ENCODE peak calls at places on chromosomes 6 and 20, in ten cellular contexts. One of them, this sample, is unnamed.

GRCh38 chr6:156781882-156782631 is 4.9 kb downstream of the ARID1B start:
- DNase-seq in uterus: no peak
- DNase-seq in A549: no peak
- DNase-seq in breast epithelium: no peak
- DNase-seq in transverse colon: no peak
- DNase-seq in tibial nerve: no peak
- DNase-seq in suprapubic skin: no peak
- DNase-seq in adrenal gland: no peak
- DNase-seq in heart left ventricle: no peak
- DNase-seq in IMR-90: no peak
- DNase-seq in this sample: no peak

GRCh38 chr6:106360410-106360988 is at the start of gene CRYBG1:
- DNase-seq in uterus: peak
- DNase-seq in A549: peak
- DNase-seq in breast epithelium: peak
- DNase-seq in transverse colon: peak
- DNase-seq in tibial nerve: peak
- DNase-seq in suprapubic skin: peak
- DNase-seq in adrenal gland: peak
- DNase-seq in heart left ventricle: peak
- DNase-seq in IMR-90: no peak
- DNase-seq in this sample: peak

GRCh38 chr6:156379946-156380707 is 397.1 kb upstream of the ARID1B start:
- DNase-seq in uterus: no peak
- DNase-seq in A549: no peak
- DNase-seq in breast epithelium: no peak
- DNase-seq in transverse colon: no peak
- DNase-seq in tibial nerve: no peak
- DNase-seq in suprapubic skin: no peak
- DNase-seq in adrenal gland: peak
- DNase-seq in heart left ventricle: no peak
- DNase-seq in IMR-90: peak
- DNase-seq in this sample: no peak

GRCh38 chr20:1302578-1303541 is 26.1 kb downstream of the SDCBP2 start:
- DNase-seq in uterus: no peak
- DNase-seq in A549: no peak
- DNase-seq in breast epithelium: no peak
- DNase-seq in transverse colon: no peak
- DNase-seq in tibial nerve: no peak
- DNase-seq in suprapubic skin: no peak
- DNase-seq in adrenal gland: no peak
- DNase-seq in heart left ventricle: peak
- DNase-seq in IMR-90: no peak
- DNase-seq in this sample: no peak

GRCh38 chr6:87916446-87916845 is 131.2 kb upstream of the SPACA1 start:
- DNase-seq in uterus: no peak
- DNase-seq in A549: no peak
- DNase-seq in breast epithelium: no peak
- DNase-seq in transverse colon: no peak
- DNase-seq in tibial nerve: no peak
- DNase-seq in suprapubic skin: no peak
- DNase-seq in adrenal gland: no peak
- DNase-seq in heart left ventricle: no peak
- DNase-seq in IMR-90: no peak
- DNase-seq in this sample: no peak

GRCh38 chr6:126661646-126662045 is 321.7 kb downstream of the CENPW start:
- DNase-seq in uterus: no peak
- DNase-seq in A549: peak
- DNase-seq in breast epithelium: no peak
- DNase-seq in transverse colon: no peak
- DNase-seq in tibial nerve: no peak
- DNase-seq in suprapubic skin: no peak
- DNase-seq in adrenal gland: no peak
- DNase-seq in heart left ventricle: no peak
- DNase-seq in IMR-90: peak
- DNase-seq in this sample: no peak

GRCh38 chr6:105488521-105489212 is 85.8 kb upstream of the PREP start:
- DNase-seq in uterus: no peak
- DNase-seq in A549: no peak
- DNase-seq in breast epithelium: no peak
- DNase-seq in transverse colon: no peak
- DNase-seq in tibial nerve: no peak
- DNase-seq in suprapubic skin: no peak
- DNase-seq in adrenal gland: no peak
- DNase-seq in heart left ventricle: no peak
- DNase-seq in IMR-90: peak
- DNase-seq in this sample: no peak

GRCh38 chr20:52340036-52340634 is 148.6 kb upstream of the ZFP64 start:
- DNase-seq in uterus: no peak
- DNase-seq in A549: peak
- DNase-seq in breast epithelium: no peak
- DNase-seq in transverse colon: no peak
- DNase-seq in tibial nerve: no peak
- DNase-seq in suprapubic skin: no peak
- DNase-seq in adrenal gland: no peak
- DNase-seq in heart left ventricle: no peak
- DNase-seq in IMR-90: no peak
- DNase-seq in this sample: no peak

GRCh38 chr20:37565134-37565811 is 37.6 kb upstream of the BLCAP start:
- DNase-seq in uterus: no peak
- DNase-seq in A549: no peak
- DNase-seq in breast epithelium: no peak
- DNase-seq in transverse colon: no peak
- DNase-seq in tibial nerve: no peak
- DNase-seq in suprapubic skin: peak
- DNase-seq in adrenal gland: peak
- DNase-seq in heart left ventricle: no peak
- DNase-seq in IMR-90: no peak
- DNase-seq in this sample: no peak

GRCh38 chr20:37564388-37565133 is 36.9 kb upstream of the BLCAP start:
- DNase-seq in uterus: peak
- DNase-seq in A549: peak
- DNase-seq in breast epithelium: no peak
- DNase-seq in transverse colon: peak
- DNase-seq in tibial nerve: peak
- DNase-seq in suprapubic skin: peak
- DNase-seq in adrenal gland: peak
- DNase-seq in heart left ventricle: no peak
- DNase-seq in IMR-90: no peak
- DNase-seq in this sample: peak

GRCh38 chr20:37566590-37567330 is 39.1 kb upstream of the BLCAP start:
- DNase-seq in uterus: no peak
- DNase-seq in A549: no peak
- DNase-seq in breast epithelium: no peak
- DNase-seq in transverse colon: no peak
- DNase-seq in tibial nerve: no peak
- DNase-seq in suprapubic skin: peak
- DNase-seq in adrenal gland: peak
- DNase-seq in heart left ventricle: no peak
- DNase-seq in IMR-90: no peak
- DNase-seq in this sample: no peak

GRCh38 chr20:37567671-37568588 is 40.3 kb upstream of the BLCAP start:
- DNase-seq in uterus: no peak
- DNase-seq in A549: no peak
- DNase-seq in breast epithelium: no peak
- DNase-seq in transverse colon: no peak
- DNase-seq in tibial nerve: no peak
- DNase-seq in suprapubic skin: peak
- DNase-seq in adrenal gland: peak
- DNase-seq in heart left ventricle: no peak
- DNase-seq in IMR-90: no peak
- DNase-seq in this sample: peak

GRCh38 chr20:37567331-37567665 is 39.6 kb upstream of the BLCAP start:
- DNase-seq in uterus: no peak
- DNase-seq in A549: no peak
- DNase-seq in breast epithelium: no peak
- DNase-seq in transverse colon: no peak
- DNase-seq in tibial nerve: no peak
- DNase-seq in suprapubic skin: peak
- DNase-seq in adrenal gland: peak
- DNase-seq in heart left ventricle: no peak
- DNase-seq in IMR-90: no peak
- DNase-seq in this sample: peak
- H3K27ac ChIP-seq in uterus: no peak
- H3K27ac ChIP-seq in A549: no peak
- H3K27ac ChIP-seq in breast epithelium: no peak
- H3K27ac ChIP-seq in transverse colon: no peak
- H3K27ac ChIP-seq in tibial nerve: no peak
- H3K27ac ChIP-seq in suprapubic skin: no peak
- H3K27ac ChIP-seq in adrenal gland: no peak
- H3K27ac ChIP-seq in heart left ventricle: no peak
- H3K27ac ChIP-seq in IMR-90: no peak
- H3K27ac ChIP-seq in this sample: no peak

DNA sequence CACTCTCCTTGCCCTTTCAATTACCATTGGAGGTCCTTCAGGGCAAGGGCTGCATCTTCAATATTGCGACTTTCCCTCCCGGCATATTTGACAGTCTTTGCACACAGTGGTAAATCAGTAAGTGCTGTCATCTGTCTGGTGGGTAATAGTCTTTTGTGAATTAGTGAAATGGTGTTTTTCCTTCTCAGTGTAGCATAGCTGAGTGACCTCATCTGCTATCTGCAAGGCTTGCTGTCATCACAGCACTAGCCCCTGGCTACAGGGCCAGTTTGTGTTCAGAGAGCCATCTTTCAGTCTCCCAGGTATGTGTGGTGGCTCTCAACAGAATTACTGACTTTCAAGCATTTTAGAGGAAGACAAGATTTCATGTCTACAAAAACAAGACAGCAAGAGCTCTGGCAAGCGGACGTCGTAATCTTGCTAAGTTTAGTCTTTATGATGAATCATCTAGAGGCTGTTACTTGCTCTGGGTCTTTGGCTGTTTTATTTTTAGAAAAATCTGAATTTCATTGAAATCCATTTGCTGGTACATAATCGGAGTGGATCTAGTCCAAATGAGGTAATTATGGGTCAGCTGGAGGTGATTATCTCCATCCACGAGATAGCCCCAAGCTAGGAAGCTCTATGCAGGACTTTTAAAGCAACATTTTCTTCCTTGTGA is 528.9 kb downstream of the EPM2A start:
- DNase-seq in uterus: no peak
- DNase-seq in A549: no peak
- DNase-seq in breast epithelium: no peak
- DNase-seq in transverse colon: no peak
- DNase-seq in tibial nerve: no peak
- DNase-seq in suprapubic skin: no peak
- DNase-seq in adrenal gland: peak
- DNase-seq in heart left ventricle: no peak
- DNase-seq in IMR-90: peak
- DNase-seq in this sample: no peak
- TF ChIP-seq CTCF in uterus: no peak
- TF ChIP-seq CTCF in A549: no peak
- TF ChIP-seq CTCF in breast epithelium: no peak
- TF ChIP-seq CTCF in transverse colon: no peak
- TF ChIP-seq CTCF in tibial nerve: no peak
- TF ChIP-seq CTCF in suprapubic skin: no peak
- TF ChIP-seq CTCF in adrenal gland: no peak
- TF ChIP-seq CTCF in heart left ventricle: no peak
- TF ChIP-seq CTCF in IMR-90: no peak
- TF ChIP-seq CTCF in this sample: no peak

GRCh38 chr20:23356203-23356602 is 5.6 kb downstream of the NXT1 start:
- DNase-seq in uterus: no peak
- DNase-seq in A549: no peak
- DNase-seq in breast epithelium: no peak
- DNase-seq in transverse colon: no peak
- DNase-seq in tibial nerve: no peak
- DNase-seq in suprapubic skin: no peak
- DNase-seq in adrenal gland: no peak
- DNase-seq in heart left ventricle: no peak
- DNase-seq in IMR-90: no peak
- DNase-seq in this sample: no peak
- TF ChIP-seq POLR2A in uterus: no peak
- TF ChIP-seq POLR2A in A549: no peak
- TF ChIP-seq POLR2A in breast epithelium: no peak
- TF ChIP-seq POLR2A in transverse colon: no peak
- TF ChIP-seq POLR2A in tibial nerve: no peak
- TF ChIP-seq POLR2A in suprapubic skin: no peak
- TF ChIP-seq POLR2A in adrenal gland: peak
- TF ChIP-seq POLR2A in heart left ventricle: no peak
- TF ChIP-seq POLR2A in IMR-90: peak
- TF ChIP-seq POLR2A in this sample: no peak

GRCh38 chr6:17506962-17507361 is 93.1 kb upstream of the FAM8A1 start:
- DNase-seq in uterus: no peak
- DNase-seq in A549: no peak
- DNase-seq in breast epithelium: no peak
- DNase-seq in transverse colon: no peak
- DNase-seq in tibial nerve: no peak
- DNase-seq in suprapubic skin: no peak
- DNase-seq in adrenal gland: no peak
- DNase-seq in heart left ventricle: no peak
- DNase-seq in IMR-90: no peak
- DNase-seq in this sample: no peak

GRCh38 chr6:17504005-17504404 is 96.1 kb upstream of the FAM8A1 start:
- DNase-seq in uterus: no peak
- DNase-seq in A549: no peak
- DNase-seq in breast epithelium: no peak
- DNase-seq in transverse colon: no peak
- DNase-seq in tibial nerve: no peak
- DNase-seq in suprapubic skin: no peak
- DNase-seq in adrenal gland: no peak
- DNase-seq in heart left ventricle: no peak
- DNase-seq in IMR-90: no peak
- DNase-seq in this sample: no peak

GRCh38 chr6:17506531-17506930 is 93.6 kb upstream of the FAM8A1 start:
- DNase-seq in uterus: no peak
- DNase-seq in A549: no peak
- DNase-seq in breast epithelium: no peak
- DNase-seq in transverse colon: no peak
- DNase-seq in tibial nerve: no peak
- DNase-seq in suprapubic skin: no peak
- DNase-seq in adrenal gland: no peak
- DNase-seq in heart left ventricle: no peak
- DNase-seq in IMR-90: no peak
- DNase-seq in this sample: no peak

GRCh38 chr6:17505062-17505476 is 95.0 kb upstream of the FAM8A1 start:
- DNase-seq in uterus: no peak
- DNase-seq in A549: peak
- DNase-seq in breast epithelium: no peak
- DNase-seq in transverse colon: no peak
- DNase-seq in tibial nerve: no peak
- DNase-seq in suprapubic skin: no peak
- DNase-seq in adrenal gland: no peak
- DNase-seq in heart left ventricle: no peak
- DNase-seq in IMR-90: peak
- DNase-seq in this sample: no peak

DNA sequence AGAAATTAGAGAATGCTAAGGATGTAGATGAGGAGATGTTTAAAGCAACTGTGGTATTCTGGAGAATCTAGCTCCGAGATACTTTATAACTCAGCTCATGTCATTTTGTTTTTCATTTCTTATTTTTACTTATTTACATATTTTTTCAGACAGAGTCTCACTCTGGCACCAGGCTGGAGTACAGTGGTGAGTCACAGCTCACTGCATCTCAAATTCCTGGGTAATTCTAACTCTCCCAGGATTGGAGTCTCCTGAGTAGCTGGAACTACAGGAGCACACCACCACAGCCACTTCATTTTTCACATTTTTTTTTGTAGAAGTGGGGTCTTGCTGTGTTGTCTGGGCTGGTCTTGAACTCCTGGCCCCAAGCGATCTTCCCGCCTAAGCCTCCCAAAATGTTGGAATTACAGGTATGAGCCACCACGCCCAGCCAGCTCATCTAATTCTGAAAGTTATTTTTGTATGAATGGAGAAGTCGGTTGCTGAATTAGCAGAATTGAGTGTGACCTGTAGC is 94.3 kb upstream of the FAM8A1 start:
- DNase-seq in uterus: no peak
- DNase-seq in A549: no peak
- DNase-seq in breast epithelium: no peak
- DNase-seq in transverse colon: no peak
- DNase-seq in tibial nerve: no peak
- DNase-seq in suprapubic skin: no peak
- DNase-seq in adrenal gland: no peak
- DNase-seq in heart left ventricle: no peak
- DNase-seq in IMR-90: peak
- DNase-seq in this sample: no peak
- H3K27ac ChIP-seq in uterus: peak
- H3K27ac ChIP-seq in A549: no peak
- H3K27ac ChIP-seq in breast epithelium: no peak
- H3K27ac ChIP-seq in transverse colon: peak
- H3K27ac ChIP-seq in tibial nerve: no peak
- H3K27ac ChIP-seq in suprapubic skin: no peak
- H3K27ac ChIP-seq in adrenal gland: no peak
- H3K27ac ChIP-seq in heart left ventricle: no peak
- H3K27ac ChIP-seq in IMR-90: no peak
- H3K27ac ChIP-seq in this sample: no peak

This sample was measured in Peyer's patch.